ENCODE peak calls at places on chromosomes 16 and 17, in five cellular contexts. A, D, Y, L and E are unnamed samples.

GRCh38 chr16:11576427-11577289 is 10.1 kb downstream of the LITAF start:
- DNase-seq in A (no peak), D (no peak), Y (no peak), L (no peak), E (no peak)

GRCh38 chr16:29821663-29822115 is 1.4 kb downstream of the MVP start:
- DNase-seq in A (no peak), D (peak; percentile 90), Y (no peak), L (peak; percentile 85), E (no peak)

GRCh38 chr16:6682142-6682811 is 650.4 kb upstream of the RBFOX1 start:
- DNase-seq in A (peak; percentile 81), D (no peak), Y (peak; percentile 64), L (no peak), E (peak; percentile 43)

GRCh38 chr16:54374136-54374535 is 87.5 kb upstream of the IRX3 start:
- DNase-seq in A (no peak), D (peak; percentile 48), Y (no peak), L (peak; percentile 37), E (peak; percentile 11)

GRCh38 chr17:82840431-82840831 is 609 bp upstream of the ZNF750 start:
- DNase-seq in A (peak; percentile 42), D (no peak), Y (no peak), L (no peak), E (no peak)

GRCh38 chr16:79217375-79218011 is 383.0 kb downstream of the MAF start:
- DNase-seq in A (no peak), D (no peak), Y (no peak), L (no peak), E (peak; percentile 30)

GRCh38 chr17:80367510-80367909 is 47.5 kb upstream of the ENDOV start:
- DNase-seq in A (peak; percentile 19), D (no peak), Y (no peak), L (no peak), E (no peak)

GRCh38 chr17:75876938-75877751 is 1.2 kb downstream of the TRIM47 start:
- DNase-seq in A (peak; percentile 45), D (peak; percentile 93), Y (no peak), L (peak; percentile 90), E (no peak)

GRCh38 chr16:84501077-84501735 is 3.3 kb downstream of the MEAK7 start:
- DNase-seq in A (no peak), D (peak; percentile 67), Y (no peak), L (peak; percentile 49), E (no peak)

GRCh38 chr17:17491546-17491988 is 4.6 kb downstream of the RASD1 start:
- DNase-seq in A (no peak), D (no peak), Y (no peak), L (no peak), E (no peak)

GRCh38 chr16:72837846-72838661 is 209.9 kb downstream of the ZFHX3 start:
- DNase-seq in A (peak; percentile 58), D (peak; percentile 44), Y (no peak), L (peak; percentile 35), E (no peak)

GRCh38 chr17:43578699-43579569 is 32.8 kb upstream of the ETV4 start:
- DNase-seq in A (peak; percentile 49), D (peak; percentile 70), Y (no peak), L (peak; percentile 62), E (no peak)

GRCh38 chr17:2724783-2725164 is 13.2 kb upstream of the CLUH start:
- DNase-seq in A (peak; percentile 88), D (peak; percentile 35), Y (peak; percentile 71), L (peak; percentile 13), E (no peak)

GRCh38 chr17:2722611-2723010 is 11.0 kb upstream of the CLUH start:
- DNase-seq in A (no peak), D (no peak), Y (no peak), L (no peak), E (no peak)

GRCh38 chr17:2721603-2722002 is 10.0 kb upstream of the CLUH start:
- DNase-seq in A (no peak), D (no peak), Y (no peak), L (no peak), E (no peak)

GRCh38 chr17:2723997-2724782 is 12.6 kb upstream of the CLUH start:
- DNase-seq in A (peak; percentile 90), D (no peak), Y (peak; percentile 39), L (no peak), E (no peak)

DNA sequence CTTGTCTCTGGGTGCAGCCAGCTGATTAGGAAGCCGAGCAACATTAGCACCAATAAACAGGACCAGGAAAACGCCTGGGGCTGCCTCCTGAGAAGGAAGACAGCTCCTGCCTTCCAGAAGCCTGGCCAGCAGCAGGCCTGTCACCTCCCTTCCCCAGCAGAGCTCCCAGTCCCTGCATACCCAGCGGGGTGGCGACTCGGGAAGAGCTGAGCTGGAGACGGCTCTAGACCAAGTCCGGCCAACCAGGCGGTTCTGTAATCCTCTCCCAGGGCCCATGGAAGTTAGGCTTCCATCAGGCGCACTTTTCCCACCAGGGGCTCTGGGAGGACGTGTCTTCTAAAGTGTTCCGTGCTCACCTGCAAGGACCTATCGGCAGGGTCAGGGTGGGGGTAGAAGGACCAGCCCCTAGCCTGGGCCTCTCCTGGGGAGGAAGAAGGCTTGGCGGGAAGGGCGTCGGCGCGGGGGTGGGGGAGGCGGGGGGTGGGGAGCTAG is 12.0 kb upstream of the CLUH start:
- DNase-seq in A (peak; percentile 77), D (no peak), Y (peak; percentile 25), L (no peak), E (no peak)
- TF ChIP-seq EZH2 in A (no peak), D (peak; percentile 14), Y (no peak), L (peak; percentile 25), E (no peak)

DNA sequence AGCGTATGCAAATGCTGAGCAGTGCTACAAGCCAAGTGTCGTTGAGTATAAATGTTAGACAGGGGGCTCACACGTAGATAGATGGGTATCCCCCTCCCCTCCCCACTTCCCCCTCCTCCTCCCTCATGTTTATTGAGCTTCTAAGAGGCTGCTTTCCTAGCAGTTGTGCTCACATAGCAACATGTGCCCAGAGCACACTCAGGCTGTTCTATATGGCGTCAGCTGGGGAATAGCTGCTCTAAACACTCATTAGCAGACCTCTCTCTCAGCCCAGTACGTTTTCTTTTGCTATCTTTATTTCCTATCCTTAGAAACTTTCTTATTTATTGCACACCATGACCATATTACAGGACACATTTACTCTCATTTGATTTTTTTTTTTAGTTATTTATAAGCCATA is 1.8 kb downstream of the KCNJ2 start:
- DNase-seq in A (peak; percentile 21), D (no peak), Y (no peak), L (no peak), E (no peak)
- TF ChIP-seq EZH2 in A (no peak), D (no peak), Y (no peak), L (no peak), E (no peak)

GRCh38 chr17:29005562-29005887 is 308 bp downstream of the SEZ6 start:
- DNase-seq in A (no peak), D (no peak), Y (no peak), L (no peak), E (no peak)

GRCh38 chr17:29003289-29003688 is 2.5 kb downstream of the SEZ6 start:
- DNase-seq in A (no peak), D (no peak), Y (no peak), L (no peak), E (no peak)

GRCh38 chr17:29005936-29006438 is at the start of gene SEZ6:
- DNase-seq in A (peak; percentile 95), D (peak; percentile 60), Y (peak; percentile 87), L (peak; percentile 36), E (peak; percentile 83)

GRCh38 chr17:29002811-29003210 is 3.0 kb downstream of the SEZ6 start:
- DNase-seq in A (no peak), D (no peak), Y (no peak), L (no peak), E (no peak)

GRCh38 chr17:29004081-29004692 is 1.6 kb downstream of the SEZ6 start:
- DNase-seq in A (peak; percentile 51), D (peak; percentile 39), Y (no peak), L (peak; percentile 23), E (peak; percentile 15)
- TF ChIP-seq EZH2 in A (no peak), D (no peak), Y (no peak), L (no peak), E (no peak)

GRCh38 chr16:1152651-1153259 is at the start of gene CACNA1H:
- DNase-seq in A (peak; percentile 75), D (peak; percentile 11), Y (peak; percentile 74), L (no peak), E (no peak)
- TF ChIP-seq EZH2 in A (no peak), D (no peak), Y (no peak), L (no peak), E (no peak)

GRCh38 chr17:35345926-35346771 is 27.3 kb downstream of the SLFN11 start:
- DNase-seq in A (peak; percentile 72), D (peak; percentile 33), Y (peak; percentile 36), L (peak; percentile 29), E (peak; percentile 78)
- TF ChIP-seq EZH2 in A (peak; percentile 87), D (no peak), Y (no peak), L (no peak), E (no peak)

GRCh38 chr17:39606434-39607056 is 1.2 kb downstream of the NEUROD2 start:
- DNase-seq in A (peak; percentile 56), D (no peak), Y (no peak), L (no peak), E (no peak)

GRCh38 chr17:39607851-39608130 is at the start of gene NEUROD2:
- DNase-seq in A (no peak), D (no peak), Y (no peak), L (no peak), E (no peak)

GRCh38 chr17:39607057-39607850 is 466 bp downstream of the NEUROD2 start:
- DNase-seq in A (peak; percentile 77), D (no peak), Y (no peak), L (no peak), E (no peak)

GRCh38 chr17:39604911-39605491 is 2.7 kb downstream of the NEUROD2 start:
- DNase-seq in A (peak; percentile 56), D (no peak), Y (no peak), L (no peak), E (no peak)

GRCh38 chr17:39605492-39606433 is 2.0 kb downstream of the NEUROD2 start:
- DNase-seq in A (peak; percentile 77), D (peak; percentile 16), Y (no peak), L (no peak), E (no peak)
- TF ChIP-seq EZH2 in A (peak; percentile 93), D (peak; percentile 98), Y (peak; percentile 65), L (peak; percentile 97), E (no peak)

GRCh38 chr16:89174055-89174827 is 2.7 kb downstream of the CDH15 start:
- DNase-seq in A (peak; percentile 61), D (no peak), Y (no peak), L (no peak), E (no peak)
- TF ChIP-seq EZH2 in A (no peak), D (no peak), Y (no peak), L (no peak), E (no peak)

GRCh38 chr16:534856-535445 is 7.4 kb downstream of the CAPN15 start:
- DNase-seq in A (no peak), D (no peak), Y (no peak), L (no peak), E (no peak)
- TF ChIP-seq EZH2 in A (no peak), D (no peak), Y (no peak), L (no peak), E (no peak)

GRCh38 chr17:57918017-57918895 is 37.0 kb downstream of the CUEDC1 start:
- DNase-seq in A (no peak), D (peak; percentile 58), Y (no peak), L (peak; percentile 51), E (no peak)
- TF ChIP-seq EZH2 in A (no peak), D (no peak), Y (no peak), L (no peak), E (no peak)